ENCODE peak calls at places on chromosomes 7 and 10, in nine cellular contexts. F is A549, S is H1, P is transverse colon, O is stomach, D is K562, B is suprapubic skin, G is HepG2, A is SK-N-SH. Q is an unnamed sample.

GRCh38 chr7:140525741-140526140 is 46.4 kb upstream of the MKRN1 start:
- DNase-seq in P (peak), O (no peak), F (no peak), G (no peak), A (no peak), D (peak), S (no peak), B (no peak), Q (no peak)

GRCh38 chr7:48183370-48183743 is 12.1 kb downstream of the ABCA13 start:
- DNase-seq in F (no peak), B (no peak), S (no peak), P (no peak), O (no peak), G (no peak), D (no peak), A (no peak), Q (no peak)

GRCh38 chr10:6928531-6929080 is 348.5 kb upstream of the PRKCQ start:
- DNase-seq in P (no peak), D (no peak), G (no peak), F (no peak), S (no peak), A (no peak), B (no peak), O (no peak), Q (no peak)

GRCh38 chr10:124339951-124340760 is 78.6 kb downstream of the OAT start:
- DNase-seq in S (no peak), O (peak), G (no peak), P (no peak), B (no peak), D (no peak), A (no peak), F (peak), Q (no peak)

GRCh38 chr7:16668049-16668858 is 22.3 kb downstream of the BZW2 start:
- DNase-seq in D (peak), S (no peak), A (peak), B (no peak), P (peak), F (peak), G (peak), O (peak), Q (peak)

GRCh38 chr10:113612154-113612553 is 51.7 kb downstream of the NRAP start:
- DNase-seq in S (no peak), B (no peak), F (no peak), D (no peak), A (no peak), P (no peak), G (no peak), O (peak), Q (no peak)

GRCh38 chr10:1411451-1411850 is 325.9 kb downstream of the ADARB2 start:
- DNase-seq in G (no peak), O (peak), B (no peak), P (no peak), F (no peak), S (no peak), A (no peak), D (no peak), Q (no peak)

GRCh38 chr10:14758994-14759664 is 15.6 kb downstream of the FAM107B start:
- DNase-seq in B (no peak), S (no peak), D (no peak), G (no peak), A (peak), O (peak), P (peak), F (peak), Q (no peak)

GRCh38 chr10:122465401-122465800 is 4.0 kb downstream of the HTRA1 start:
- DNase-seq in F (no peak), O (no peak), G (no peak), S (no peak), A (no peak), P (no peak), B (no peak), D (no peak), Q (no peak)
- H3K4me3 ChIP-seq in F (no peak), O (no peak), G (no peak), S (no peak), A (no peak), P (no peak), B (no peak), D (no peak), Q (no peak)

DNA sequence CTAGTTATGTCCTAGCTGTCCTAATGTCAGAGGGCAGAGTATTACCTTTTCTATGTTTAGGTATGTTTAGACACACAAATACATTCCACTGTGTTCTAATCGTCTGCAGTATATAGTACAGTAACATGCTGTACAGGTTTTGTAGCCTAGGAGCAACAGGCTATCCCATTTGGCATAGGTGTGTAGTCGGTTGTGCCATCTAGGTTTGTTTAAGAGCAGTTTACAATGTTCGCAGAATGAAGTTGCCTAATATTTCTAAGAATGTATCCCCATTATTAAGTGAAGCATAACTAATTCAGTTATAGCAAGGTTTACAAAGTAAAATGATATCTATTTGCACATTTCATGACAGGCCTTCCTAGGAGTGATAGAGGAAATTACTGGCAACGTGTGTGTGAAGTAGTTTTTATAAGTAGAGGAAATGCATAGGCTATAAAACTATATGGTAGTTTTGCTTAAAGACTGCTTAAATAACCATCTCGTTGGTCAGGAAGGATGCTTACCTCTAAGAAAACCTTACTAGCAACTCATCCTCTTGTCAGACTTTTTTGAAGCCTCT is 4.0 kb downstream of the CREM start:
- DNase-seq in P (no peak), D (no peak), B (no peak), F (no peak), O (no peak), A (no peak), S (no peak), G (no peak), Q (no peak)
- TF ChIP-seq EP300 in P (no peak), D (no peak), B (no peak), F (no peak), O (no peak), A (no peak), S (no peak), G (no peak), Q (no peak)

GRCh38 chr10:62019685-62020361 is 118.3 kb downstream of the ARID5B start:
- DNase-seq in D (no peak), P (no peak), G (no peak), B (no peak), A (no peak), S (no peak), F (no peak), O (no peak), Q (no peak)

GRCh38 chr10:62019013-62019684 is 117.7 kb downstream of the ARID5B start:
- DNase-seq in S (no peak), B (no peak), D (no peak), G (no peak), A (no peak), O (no peak), P (no peak), F (no peak), Q (no peak)

GRCh38 chr10:62017141-62017870 is 115.8 kb downstream of the ARID5B start:
- DNase-seq in B (no peak), A (no peak), S (no peak), P (no peak), D (no peak), O (no peak), F (no peak), G (no peak), Q (no peak)

GRCh38 chr10:62016477-62017140 is 115.1 kb downstream of the ARID5B start:
- DNase-seq in P (no peak), G (no peak), D (no peak), B (no peak), F (no peak), S (no peak), A (no peak), O (no peak), Q (no peak)

DNA sequence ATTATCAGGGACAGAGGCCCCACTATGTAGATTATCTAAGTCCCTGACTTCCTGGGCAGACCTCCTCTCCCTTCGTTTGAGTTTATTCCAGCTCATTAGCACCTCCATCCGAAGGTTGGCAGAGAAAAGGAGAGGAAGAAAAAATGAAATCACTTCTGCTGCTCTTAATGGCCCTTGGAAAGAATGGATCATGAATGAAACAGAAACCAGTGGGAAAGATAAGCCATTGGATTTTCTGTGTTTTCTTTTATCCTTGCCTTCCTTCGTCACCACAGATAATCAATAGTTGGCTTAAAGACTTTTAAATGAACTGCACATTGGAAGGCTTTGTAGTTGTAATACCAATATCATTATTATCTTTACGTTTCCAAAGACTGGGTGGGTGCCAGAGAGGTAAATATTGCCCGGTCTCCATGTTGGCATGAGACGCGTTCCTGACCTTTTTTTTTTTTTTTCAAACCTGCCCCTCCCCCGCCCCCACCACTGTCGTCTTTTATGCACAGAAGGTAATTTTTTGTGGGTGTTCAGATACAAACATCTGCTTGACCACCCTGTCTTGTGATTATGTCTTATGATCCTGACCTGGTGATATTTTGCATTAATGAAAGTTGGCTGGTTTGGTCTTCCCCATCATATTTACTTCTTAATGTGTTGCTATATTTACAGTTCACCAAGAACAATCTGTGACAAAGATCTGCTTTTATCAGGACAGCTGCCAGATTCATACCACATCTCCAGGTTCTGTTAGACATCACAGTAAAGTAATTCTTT is 116.8 kb downstream of the ARID5B start:
- DNase-seq in B (no peak), S (no peak), G (no peak), A (no peak), O (peak), D (no peak), P (no peak), F (no peak), Q (no peak)
- H3K4me3 ChIP-seq in B (no peak), S (no peak), G (no peak), A (no peak), O (no peak), D (no peak), P (no peak), F (no peak), Q (no peak)

GRCh38 chr7:104327534-104327933 is 869 bp upstream of the LHFPL3 start:
- DNase-seq in G (no peak), S (no peak), B (no peak), F (no peak), D (no peak), A (no peak), P (no peak), O (no peak), Q (no peak)

GRCh38 chr7:104327963-104328307 is 468 bp upstream of the LHFPL3 start:
- DNase-seq in S (no peak), D (no peak), A (no peak), O (no peak), P (no peak), G (no peak), B (no peak), F (no peak), Q (no peak)

GRCh38 chr7:104328308-104328969 is at the start of gene LHFPL3:
- DNase-seq in G (no peak), A (peak), S (peak), O (no peak), P (no peak), D (no peak), B (no peak), F (no peak), Q (no peak)

DNA sequence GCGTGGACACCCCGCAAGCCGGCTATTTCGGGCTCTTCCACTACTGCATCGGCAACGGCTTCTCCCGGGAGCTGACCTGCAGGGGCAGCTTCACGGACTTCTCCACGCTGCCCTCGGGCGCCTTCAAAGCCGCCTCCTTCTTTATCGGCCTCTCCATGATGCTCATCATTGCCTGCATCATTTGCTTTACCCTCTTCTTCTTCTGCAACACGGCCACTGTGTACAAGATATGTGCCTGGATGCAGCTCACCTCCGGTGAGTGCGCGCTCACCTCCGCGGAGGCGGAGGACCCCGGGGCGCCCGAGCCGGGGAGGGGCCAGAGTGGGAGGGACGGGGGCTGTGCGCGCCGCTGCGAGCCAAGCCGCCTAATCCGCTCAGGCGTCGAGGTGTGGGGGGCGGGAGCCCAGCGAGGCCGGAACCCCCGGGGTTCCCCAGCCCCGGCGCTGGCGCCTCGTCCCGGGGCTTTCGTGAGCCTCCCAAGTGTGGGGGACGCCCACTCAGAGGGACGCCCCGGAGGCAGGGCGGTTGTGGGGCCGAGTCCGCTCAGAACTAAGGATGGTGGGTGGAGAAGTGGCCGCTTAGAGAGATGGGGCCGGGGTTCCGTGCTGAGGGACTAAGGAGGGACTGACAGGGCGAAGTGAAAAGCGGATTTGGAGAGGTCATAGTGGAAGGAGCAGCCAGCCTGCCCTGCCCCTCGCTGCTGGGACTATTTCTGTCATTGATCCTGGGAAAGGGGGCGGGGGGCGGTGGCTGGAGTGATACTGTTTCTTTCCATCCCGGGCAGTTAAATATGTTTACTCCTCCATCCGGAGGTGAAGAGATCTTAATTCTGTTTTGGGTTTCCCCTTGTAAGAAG is 795 bp downstream of the LHFPL3 start:
- DNase-seq in D (no peak), B (no peak), O (no peak), S (peak), P (no peak), G (no peak), A (peak), F (no peak), Q (no peak)
- TF ChIP-seq EP300 in D (no peak), B (no peak), O (no peak), S (no peak), P (no peak), G (no peak), A (no peak), F (no peak), Q (no peak)

GRCh38 chr7:867001-867405 is 9.4 kb upstream of the GET4 start:
- DNase-seq in A (no peak), F (no peak), D (no peak), G (no peak), B (no peak), S (no peak), P (peak), O (peak), Q (peak)

GRCh38 chr7:865921-866320 is 10.4 kb upstream of the GET4 start:
- DNase-seq in S (no peak), A (no peak), P (no peak), F (no peak), D (no peak), G (no peak), O (no peak), B (no peak), Q (no peak)

GRCh38 chr7:869348-869747 is 7.0 kb upstream of the GET4 start:
- DNase-seq in G (no peak), S (no peak), A (no peak), B (no peak), P (no peak), F (no peak), O (no peak), D (no peak), Q (no peak)

GRCh38 chr7:868189-868486 is 8.2 kb upstream of the GET4 start:
- DNase-seq in D (no peak), A (peak), O (no peak), G (no peak), P (no peak), B (no peak), S (no peak), F (no peak), Q (no peak)

GRCh38 chr7:867406-868188 is 8.8 kb upstream of the GET4 start:
- DNase-seq in A (no peak), G (no peak), S (no peak), F (peak), P (peak), B (no peak), D (no peak), O (peak), Q (peak)
- H3K4me3 ChIP-seq in A (no peak), G (no peak), S (no peak), F (no peak), P (no peak), B (no peak), D (no peak), O (no peak), Q (no peak)